ENCODE peak calls at places on chromosomes 7 and 10, in eight cellular contexts. O is activated CD4-positive, CD25-positive, alpha-beta regulatory T cell; Y is NCI-H2029 treated with DMSO at 0.1 percent for 48 hours; U is activated CD8-positive, alpha-beta memory T cell treated with anti-CD3 and anti-CD28 coated beads, Interleukin-2, amount 10 ng/mL, durations not matched to agents 7 days and 5 days; T is T-helper 9 cell; K is hepatic stellate cell; X is astrocyte of the spinal cord; D is NCI-H748 treated with DMSO at 0.1 percent for 48 hours. G is an unnamed sample.

GRCh38 chr7:106609416-106609815 is 51.5 kb downstream of the CCDC71L start:
- DNase-seq in O (no peak), Y (no peak), U (no peak), T (no peak), K (peak), X (peak), D (no peak), G (no peak)

GRCh38 chr10:130924138-130924819 is 387.2 kb downstream of the TCERG1L start:
- DNase-seq in O (no peak), Y (no peak), U (no peak), T (no peak), K (no peak), X (no peak), D (no peak), G (no peak)

GRCh38 chr10:112362833-112363232 is 11.1 kb upstream of the ACSL5 start:
- DNase-seq in O (no peak), Y (no peak), U (no peak), T (no peak), K (no peak), X (no peak), D (no peak), G (peak)

GRCh38 chr7:104045183-104045582 is 55.7 kb upstream of the RELN start:
- DNase-seq in O (no peak), Y (no peak), U (no peak), T (no peak), K (no peak), X (peak), D (no peak), G (no peak)

GRCh38 chr10:13270877-13271551 is 28.9 kb downstream of the PHYH start:
- DNase-seq in O (no peak), Y (no peak), U (no peak), T (no peak), K (no peak), X (peak), D (no peak), G (no peak)

GRCh38 chr7:151110941-151111645 is 24.8 kb downstream of the AGAP3 start:
- DNase-seq in O (peak), Y (no peak), U (peak), T (peak), K (peak), X (peak), D (peak), G (peak)

GRCh38 chr7:155680124-155680523 is 35.7 kb downstream of the RBM33 start:
- DNase-seq in O (no peak), Y (no peak), U (no peak), T (no peak), K (no peak), X (no peak), D (no peak), G (no peak)

GRCh38 chr10:87761892-87762291 is 56.1 kb downstream of the ATAD1 start:
- DNase-seq in O (no peak), Y (no peak), U (peak), T (no peak), K (no peak), X (peak), D (no peak), G (peak)

GRCh38 chr7:74429153-74429747 is 24.5 kb upstream of the GTF2IRD1 start:
- DNase-seq in O (no peak), Y (no peak), U (no peak), T (no peak), K (peak), X (peak), D (no peak), G (no peak)

GRCh38 chr10:132326925-132327324 is 5.1 kb upstream of the LRRC27 start:
- DNase-seq in O (peak), Y (no peak), U (no peak), T (no peak), K (no peak), X (no peak), D (no peak), G (no peak)

GRCh38 chr10:44908936-44909335 is 2.2 kb upstream of the TMEM72 start:
- DNase-seq in O (no peak), Y (no peak), U (no peak), T (no peak), K (no peak), X (no peak), D (no peak), G (peak)

GRCh38 chr10:8116926-8117493 is 62.5 kb downstream of the GATA3 start:
- DNase-seq in O (no peak), Y (no peak), U (no peak), T (no peak), K (no peak), X (no peak), D (no peak), G (no peak)

GRCh38 chr10:79049931-79050895 is 18.6 kb upstream of the ZMIZ1 start:
- DNase-seq in O (no peak), Y (no peak), U (no peak), T (no peak), K (no peak), X (no peak), D (no peak), G (no peak)

GRCh38 chr7:135980665-135981180 is 3.6 kb upstream of the MTPN start:
- DNase-seq in O (no peak), Y (no peak), U (peak), T (peak), K (no peak), X (peak), D (no peak), G (no peak)

GRCh38 chr7:30436046-30436445 is 42.5 kb downstream of the NOD1 start:
- DNase-seq in O (no peak), Y (no peak), U (peak), T (no peak), K (no peak), X (no peak), D (no peak), G (no peak)

GRCh38 chr10:10930979-10931743 is 86.5 kb upstream of the CELF2 start:
- DNase-seq in O (no peak), Y (no peak), U (no peak), T (no peak), K (no peak), X (no peak), D (no peak), G (no peak)

GRCh38 chr10:323651-324293 is 188.5 kb downstream of the ZMYND11 start:
- DNase-seq in O (no peak), Y (no peak), U (peak), T (peak), K (peak), X (peak), D (no peak), G (no peak)

GRCh38 chr7:102306916-102307677 is 20.4 kb downstream of the SH2B2 start:
- DNase-seq in O (no peak), Y (no peak), U (peak), T (no peak), K (peak), X (peak), D (peak), G (peak)

GRCh38 chr7:149849174-149849573 is 11.0 kb downstream of the ZNF862 start:
- DNase-seq in O (no peak), Y (no peak), U (no peak), T (no peak), K (no peak), X (no peak), D (no peak), G (no peak)